ENCODE peak calls at places on chromosomes 12 and 14, in eight cellular contexts. W is heart right ventricle, X is tibial artery, B is IMR-90, M is body of pancreas, N is transverse colon, T is stomach, C is lower lobe of right lung. P is an unnamed sample.

GRCh38 chr14:103105580-103106168 is 11.1 kb downstream of the EXOC3L4 start:
- DNase-seq in W (no peak), X (no peak), B (no peak), M (no peak), N (peak; percentile 66), T (no peak), C (no peak), P (peak; percentile 58)

GRCh38 chr14:56133547-56133946 is 15.3 kb downstream of the PELI2 start:
- DNase-seq in W (no peak), X (no peak), B (no peak), M (peak; percentile 76), N (no peak), T (no peak), C (no peak), P (no peak)

GRCh38 chr12:96132819-96133218 is 61.4 kb upstream of the ELK3 start:
- DNase-seq in W (peak; percentile 21), X (no peak), B (no peak), M (no peak), N (peak; percentile 23), T (no peak), C (no peak), P (no peak)

GRCh38 chr14:39755269-39755878 is 323.1 kb upstream of the FBXO33 start:
- DNase-seq in W (no peak), X (no peak), B (no peak), M (no peak), N (no peak), T (no peak), C (no peak), P (no peak)

GRCh38 chr12:34398366-34398705 is 376.0 kb downstream of the ALG10 start:
- DNase-seq in W (peak; percentile 1), X (peak; percentile 5), B (no peak), M (peak; percentile 4), N (peak; percentile 2), T (peak; percentile 16), C (peak; percentile 32), P (peak; percentile 38)

GRCh38 chr12:34287986-34288962 is 266.0 kb downstream of the ALG10 start:
- DNase-seq in W (no peak), X (no peak), B (no peak), M (no peak), N (peak; percentile 1), T (no peak), C (peak; percentile 27), P (no peak)

GRCh38 chr14:53183611-53184010 is 30.5 kb upstream of the DDHD1 start:
- DNase-seq in W (no peak), X (no peak), B (no peak), M (no peak), N (no peak), T (no peak), C (no peak), P (no peak)

GRCh38 chr14:56474419-56475022 is 105.1 kb upstream of the TMEM260 start:
- DNase-seq in W (no peak), X (no peak), B (peak; percentile 41), M (no peak), N (no peak), T (no peak), C (no peak), P (no peak)

GRCh38 chr12:3161861-3162260 is 84.7 kb downstream of the TSPAN9 start:
- DNase-seq in W (no peak), X (no peak), B (no peak), M (no peak), N (no peak), T (no peak), C (no peak), P (no peak)

GRCh38 chr14:20846560-20846959 is 43.9 kb upstream of the RNASE1 start:
- DNase-seq in W (no peak), X (no peak), B (no peak), M (no peak), N (no peak), T (no peak), C (no peak), P (no peak)

GRCh38 chr12:77344651-77345050 is 279.3 kb upstream of the E2F7 start:
- DNase-seq in W (no peak), X (no peak), B (no peak), M (no peak), N (no peak), T (no peak), C (no peak), P (no peak)

GRCh38 chr14:85531594-85532391 is 1.8 kb downstream of the FLRT2 start:
- DNase-seq in W (peak; percentile 52), X (peak; percentile 76), B (peak; percentile 80), M (peak; percentile 69), N (no peak), T (peak; percentile 26), C (peak; percentile 51), P (peak; percentile 55)

GRCh38 chr12:112906712-112907414 is at the start of gene OAS1:
- DNase-seq in W (peak; percentile 50), X (peak; percentile 28), B (peak; percentile 22), M (peak; percentile 24), N (peak; percentile 68), T (peak; percentile 35), C (no peak), P (peak; percentile 52)

GRCh38 chr14:57714487-57714899 is 151.4 kb downstream of the SLC35F4 start:
- DNase-seq in W (no peak), X (no peak), B (no peak), M (no peak), N (no peak), T (no peak), C (no peak), P (no peak)

GRCh38 chr14:60350366-60350720 is 101.3 kb downstream of the PPM1A start:
- DNase-seq in W (no peak), X (no peak), B (no peak), M (no peak), N (no peak), T (no peak), C (no peak), P (no peak)

GRCh38 chr12:1918081-1918874 is at the start of gene CACNA2D4:
- DNase-seq in W (no peak), X (no peak), B (no peak), M (no peak), N (no peak), T (peak; percentile 22), C (peak; percentile 51), P (peak; percentile 44)

GRCh38 chr14:76584271-76584702 is 177.0 kb upstream of the VASH1 start:
- DNase-seq in W (no peak), X (no peak), B (no peak), M (peak; percentile 78), N (no peak), T (no peak), C (no peak), P (no peak)

GRCh38 chr12:76460807-76461206 is 98.8 kb downstream of the OSBPL8 start:
- DNase-seq in W (no peak), X (no peak), B (no peak), M (no peak), N (no peak), T (no peak), C (no peak), P (no peak)

GRCh38 chr14:73780896-73781295 is 66.7 kb upstream of the PNMA1 start:
- DNase-seq in W (no peak), X (no peak), B (no peak), M (no peak), N (no peak), T (no peak), C (no peak), P (no peak)
- H3K4me1 ChIP-seq in W (peaks cover 36% of the 10 kb centered on the region), X (peaks cover 60% of the 10 kb centered on the region), B (peaks cover 25% of the 10 kb centered on the region), M (peaks cover 44% of the 10 kb centered on the region), N (peaks cover 29% of the 10 kb centered on the region), T (peaks cover 82% of the 10 kb centered on the region), C (peaks cover 79% of the 10 kb centered on the region), P (peaks cover 36% of the 10 kb centered on the region)

GRCh38 chr14:34678306-34678705 is 36.1 kb downstream of the CFL2 start:
- DNase-seq in W (no peak), X (no peak), B (no peak), M (no peak), N (no peak), T (no peak), C (no peak), P (no peak)

GRCh38 chr14:34678735-34679134 is 35.7 kb downstream of the CFL2 start:
- DNase-seq in W (no peak), X (no peak), B (no peak), M (no peak), N (no peak), T (no peak), C (no peak), P (no peak)

GRCh38 chr14:34673702-34674101 is 40.7 kb downstream of the CFL2 start:
- DNase-seq in W (no peak), X (no peak), B (no peak), M (no peak), N (no peak), T (no peak), C (no peak), P (no peak)

GRCh38 chr14:34680806-34681479 is 33.5 kb downstream of the CFL2 start:
- DNase-seq in W (no peak), X (no peak), B (no peak), M (no peak), N (no peak), T (no peak), C (no peak), P (no peak)

GRCh38 chr14:34676516-34677211 is 37.7 kb downstream of the CFL2 start:
- DNase-seq in W (no peak), X (no peak), B (no peak), M (no peak), N (no peak), T (no peak), C (no peak), P (no peak)
- H3K27ac ChIP-seq in W (no peak overlapping the region), X (no peak overlapping the region), B (no peak overlapping the region), M (no peak overlapping the region), N (no peak overlapping the region), T (no peak overlapping the region), C (no peak overlapping the region), P (no peak overlapping the region)

DNA sequence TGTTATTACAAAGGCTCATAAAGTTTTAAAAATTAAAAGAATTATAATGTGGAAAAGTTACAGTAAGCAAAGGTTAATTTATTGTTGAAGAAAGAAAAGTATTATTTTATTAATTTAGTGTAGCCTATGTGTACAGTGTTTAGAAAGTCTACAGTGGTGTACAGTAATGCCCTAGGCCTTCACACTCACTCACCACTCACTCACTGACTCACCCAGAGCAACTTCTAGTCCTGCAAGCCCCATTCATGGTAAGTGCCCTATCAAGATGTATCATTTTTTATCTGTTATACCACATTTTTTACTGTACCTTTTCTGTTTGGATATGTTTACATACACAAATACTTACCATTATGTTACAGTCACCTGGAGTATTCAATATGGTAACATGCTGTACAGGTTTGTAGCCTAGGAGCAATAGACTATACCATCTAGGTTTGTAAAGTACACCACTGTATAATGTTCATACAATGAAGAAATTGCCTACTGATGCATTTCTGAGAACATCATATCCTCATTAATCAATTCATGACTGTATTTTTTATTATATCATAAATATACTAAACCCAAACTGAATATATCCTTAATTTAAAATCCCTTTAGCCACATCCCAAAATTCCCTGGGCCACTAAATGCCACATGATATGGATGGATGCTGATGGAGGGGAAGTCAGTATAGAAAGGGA is 43.6 kb upstream of the NID2 start:
- DNase-seq in W (no peak), X (no peak), B (peak; percentile 84), M (no peak), N (no peak), T (no peak), C (no peak), P (no peak)
- TF ChIP-seq CTCF in W (no peak), X (no peak), B (no peak), M (no peak), N (no peak), T (no peak), C (no peak), P (no peak)

DNA sequence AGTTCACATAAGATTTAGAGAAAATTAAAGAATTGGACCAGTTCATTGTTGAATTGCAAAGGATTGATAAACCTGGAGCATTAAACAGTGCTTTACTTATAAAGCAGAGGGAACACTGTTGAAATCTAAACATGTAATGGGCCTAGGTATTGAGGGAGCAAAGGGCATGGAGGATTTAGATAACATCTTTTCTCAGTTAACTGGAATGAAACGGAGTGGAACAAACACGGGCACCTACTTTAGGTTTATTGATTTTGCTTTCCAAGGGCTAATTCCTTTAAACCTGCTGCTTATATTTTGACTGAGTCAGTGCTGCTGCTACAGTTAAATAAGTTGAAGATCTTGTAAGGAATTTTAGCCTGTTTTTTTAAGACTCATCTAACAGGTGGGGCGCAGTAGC is 5.6 kb downstream of the EIF4B start:
- DNase-seq in W (no peak), X (no peak), B (no peak), M (no peak), N (no peak), T (no peak), C (no peak), P (no peak)
- H3K4me1 ChIP-seq in W (peaks cover 8% of the 10 kb centered on the region), X (peaks cover 37% of the 10 kb centered on the region), B (peaks cover 3% of the 10 kb centered on the region), M (peaks cover 58% of the 10 kb centered on the region), N (peaks cover 7% of the 10 kb centered on the region), T (peaks cover 92% of the 10 kb centered on the region), C (peaks cover 46% of the 10 kb centered on the region), P (no peaks in the 10 kb centered on the region)